ENCODE peak calls at places on chromosomes 11 and 22, in seven cellular contexts. H, I, K, Y, Z, M and B are unnamed samples.

GRCh38 chr11:79156031-79156430 is 284.8 kb downstream of the TENM4 start:
- DNase-seq in H (peak), I (no peak), K (no peak), Y (no peak), Z (no peak), M (no peak), B (no peak)

GRCh38 chr11:75100314-75100713 is 3.6 kb upstream of the OR2AT4 start:
- DNase-seq in H (no peak), I (no peak), K (no peak), Y (no peak), Z (peak), M (peak), B (no peak)

GRCh38 chr22:28771195-28771791 is 1.2 kb upstream of the CCDC117 start:
- DNase-seq in H (no peak), I (no peak), K (no peak), Y (no peak), Z (no peak), M (no peak), B (no peak)

GRCh38 chr11:105429421-105429965 is 180.4 kb upstream of the GRIA4 start:
- DNase-seq in H (no peak), I (no peak), K (no peak), Y (no peak), Z (no peak), M (no peak), B (no peak)

GRCh38 chr11:112380464-112380863 is 119.8 kb upstream of the PLET1 start:
- DNase-seq in H (no peak), I (no peak), K (no peak), Y (no peak), Z (no peak), M (no peak), B (no peak)

GRCh38 chr22:29780781-29781676 is 13.9 kb downstream of the UQCR10 start:
- DNase-seq in H (no peak), I (no peak), K (no peak), Y (no peak), Z (peak), M (no peak), B (no peak)

GRCh38 chr22:48070083-48070482 is 1307.6 kb downstream of the TBC1D22A start:
- DNase-seq in H (no peak), I (no peak), K (no peak), Y (no peak), Z (no peak), M (no peak), B (no peak)

GRCh38 chr11:66126808-66127555 is 56.9 kb downstream of the PACS1 start:
- DNase-seq in H (peak), I (no peak), K (peak), Y (no peak), Z (peak), M (peak), B (no peak)

GRCh38 chr22:35524966-35525686 is 15.5 kb upstream of the RASD2 start:
- DNase-seq in H (no peak), I (no peak), K (no peak), Y (no peak), Z (no peak), M (no peak), B (no peak)

GRCh38 chr11:118042791-118043190 is 34.1 kb upstream of the TMPRSS4 start:
- DNase-seq in H (no peak), I (no peak), K (no peak), Y (no peak), Z (no peak), M (no peak), B (no peak)

GRCh38 chr11:104451193-104451592 is 287.2 kb upstream of the PDGFD start:
- DNase-seq in H (no peak), I (no peak), K (no peak), Y (no peak), Z (peak), M (no peak), B (no peak)

GRCh38 chr11:116651098-116651756 is 121.6 kb downstream of the BUD13 start:
- DNase-seq in H (no peak), I (no peak), K (no peak), Y (no peak), Z (no peak), M (no peak), B (no peak)

GRCh38 chr22:36194971-36195370 is 6.6 kb downstream of the APOL4 start:
- DNase-seq in H (no peak), I (no peak), K (peak), Y (no peak), Z (peak), M (peak), B (no peak)

GRCh38 chr22:33126881-33127280 is 68.7 kb upstream of the SYN3 start:
- DNase-seq in H (no peak), I (no peak), K (no peak), Y (peak), Z (peak), M (no peak), B (no peak)

GRCh38 chr11:27383645-27384044 is 20.6 kb upstream of the CCDC34 start:
- DNase-seq in H (no peak), I (no peak), K (no peak), Y (no peak), Z (no peak), M (no peak), B (no peak)

GRCh38 chr22:20315337-20316216 is 4.3 kb downstream of the DGCR6L start:
- DNase-seq in H (no peak), I (no peak), K (peak), Y (no peak), Z (no peak), M (no peak), B (no peak)

GRCh38 chr11:24496728-24497396 is at the start of gene LUZP2:
- DNase-seq in H (no peak), I (peak), K (no peak), Y (no peak), Z (peak), M (no peak), B (no peak)

GRCh38 chr22:28207281-28208030 is 288.4 kb upstream of the PITPNB start:
- DNase-seq in H (no peak), I (no peak), K (no peak), Y (no peak), Z (peak), M (no peak), B (no peak)

GRCh38 chr22:29726104-29726503 is 6.3 kb downstream of the CABP7 start:
- DNase-seq in H (no peak), I (no peak), K (no peak), Y (no peak), Z (no peak), M (no peak), B (no peak)

GRCh38 chr11:64888406-64888757 is 10.0 kb upstream of the EHD1 start:
- DNase-seq in H (no peak), I (no peak), K (no peak), Y (no peak), Z (no peak), M (no peak), B (no peak)

GRCh38 chr11:74141274-74141695 is 29.5 kb downstream of the C2CD3 start:
- DNase-seq in H (no peak), I (no peak), K (peak), Y (peak), Z (peak), M (no peak), B (no peak)

GRCh38 chr11:65316979-65317786 is 2.5 kb downstream of the CDC42EP2 start:
- DNase-seq in H (peak), I (no peak), K (peak), Y (peak), Z (peak), M (no peak), B (no peak)

GRCh38 chr11:10499452-10500262 is 41.3 kb downstream of the RNF141 start:
- DNase-seq in H (no peak), I (no peak), K (no peak), Y (no peak), Z (no peak), M (no peak), B (no peak)

GRCh38 chr11:64234840-64235379 is 526 bp downstream of the VEGFB start:
- DNase-seq in H (no peak), I (no peak), K (no peak), Y (no peak), Z (peak), M (peak), B (no peak)